ENCODE peak calls at places on chromosomes 5 and 9, in nine cellular contexts. Z, M, D, K, C, N, G, J and T are unnamed samples.

GRCh38 chr9:21565137-21565536 is 83.0 kb upstream of the IFNE start:
- ATAC-seq in Z (no peak), N (no peak), G (peak), D (no peak), C (peak), J (no peak), M (no peak), K (peak), T (no peak)

GRCh38 chr5:138657360-138657759 is 82.2 kb upstream of the HSPA9 start:
- ATAC-seq in J (no peak), N (peak), D (peak), C (no peak), Z (no peak), G (no peak), M (no peak), K (no peak), T (no peak)

GRCh38 chr5:171945066-171945465 is 61.4 kb downstream of the FBXW11 start:
- ATAC-seq in M (no peak), C (no peak), G (no peak), J (no peak), Z (no peak), D (no peak), K (no peak), N (no peak), T (no peak)

GRCh38 chr9:34653610-34654072 is 1.7 kb downstream of the IL11RA start:
- ATAC-seq in M (no peak), D (no peak), C (no peak), N (peak), K (no peak), Z (no peak), J (no peak), G (no peak), T (no peak)

GRCh38 chr5:128924299-128924698 is 41.0 kb upstream of the SLC27A6 start:
- ATAC-seq in G (no peak), K (no peak), J (no peak), M (no peak), C (no peak), N (peak), Z (no peak), D (peak), T (no peak)

GRCh38 chr9:116632990-116633441 is 54.1 kb upstream of the TRIM32 start:
- ATAC-seq in J (no peak), D (peak), G (no peak), Z (no peak), N (peak), K (no peak), M (no peak), C (no peak), T (no peak)

GRCh38 chr5:55172937-55173695 is at the start of gene CDC20B:
- ATAC-seq in G (peak), Z (peak), M (peak), C (peak), K (peak), N (peak), J (peak), D (peak), T (peak)

GRCh38 chr9:112844771-112845542 is 45.7 kb downstream of the SLC46A2 start:
- ATAC-seq in G (peak), J (peak), C (peak), D (peak), N (peak), K (peak), M (peak), Z (peak), T (peak)

GRCh38 chr5:131947445-131947844 is 2.0 kb upstream of the MEIKIN start:
- ATAC-seq in J (no peak), G (no peak), M (no peak), K (no peak), D (no peak), C (no peak), N (no peak), Z (no peak), T (no peak)

GRCh38 chr5:139851558-139851957 is 56.0 kb downstream of the PSD2 start:
- ATAC-seq in K (no peak), N (no peak), Z (no peak), C (no peak), D (no peak), M (no peak), J (no peak), G (no peak), T (no peak)

GRCh38 chr9:107674937-107675277 is 185.3 kb upstream of the KLF4 start:
- ATAC-seq in J (peak), K (no peak), M (no peak), D (peak), G (no peak), Z (no peak), N (peak), C (no peak), T (peak)

GRCh38 chr5:96335873-96336272 is 97.2 kb downstream of the PCSK1 start:
- ATAC-seq in Z (peak), C (no peak), N (no peak), G (peak), M (peak), D (no peak), J (peak), K (peak), T (peak)

GRCh38 chr9:121071356-121071755 is 3.4 kb upstream of the CNTRL start:
- ATAC-seq in K (no peak), C (no peak), M (no peak), Z (peak), N (no peak), J (no peak), G (no peak), D (no peak), T (peak)

GRCh38 chr5:128427901-128428300 is 110.1 kb downstream of the FBN2 start:
- ATAC-seq in J (no peak), G (no peak), D (no peak), Z (no peak), M (no peak), N (no peak), K (no peak), C (no peak), T (no peak)

GRCh38 chr5:142794527-142794926 is 24.4 kb downstream of the ARHGAP26 start:
- ATAC-seq in D (peak), C (no peak), Z (no peak), M (no peak), J (no peak), K (no peak), N (peak), G (no peak), T (no peak)

GRCh38 chr5:151615431-151615830 is 24.3 kb upstream of the FAT2 start:
- ATAC-seq in C (no peak), J (no peak), K (no peak), M (no peak), N (no peak), G (no peak), D (no peak), Z (peak), T (no peak)